ENCODE peak calls at places on chromosomes 3 and 15, in ten cellular contexts. C, V, Q, U, D, F, W, T, K and I are unnamed samples.

GRCh38 chr15:40058476-40059140 is 19.6 kb upstream of the SRP14 start:
- DNase-seq in V (peak), T (peak), D (no peak), C (no peak), W (peak), Q (no peak), F (peak), U (no peak), K (no peak), I (no peak)

GRCh38 chr3:12692444-12692843 is 28.5 kb upstream of the RAF1 start:
- DNase-seq in C (no peak), V (no peak), F (no peak), W (no peak), K (no peak), Q (no peak), T (no peak), D (no peak), U (no peak), I (no peak)

GRCh38 chr3:170506556-170506955 is 79.3 kb downstream of the SLC7A14 start:
- DNase-seq in F (peak), D (no peak), T (no peak), C (no peak), Q (no peak), K (no peak), U (no peak), W (peak), V (no peak), I (no peak)

GRCh38 chr3:60289356-60289935 is 961.8 kb downstream of the FHIT start:
- DNase-seq in Q (no peak), V (no peak), D (no peak), W (no peak), U (no peak), T (no peak), K (no peak), C (no peak), F (no peak), I (no peak)

GRCh38 chr15:95347846-95348245 is 982.7 kb upstream of the NR2F2 start:
- DNase-seq in W (no peak), Q (no peak), K (no peak), C (no peak), T (no peak), V (no peak), U (no peak), F (peak), D (no peak), I (no peak)

GRCh38 chr15:90114451-90114901 is 12.2 kb upstream of the IDH2 start:
- DNase-seq in D (no peak), V (no peak), C (no peak), Q (no peak), T (no peak), U (no peak), F (no peak), W (peak), K (no peak), I (no peak)

GRCh38 chr3:101195951-101196713 is 124.2 kb downstream of the IMPG2 start:
- DNase-seq in C (peak), D (peak), U (no peak), V (peak), W (peak), Q (no peak), T (no peak), K (no peak), F (peak), I (no peak)

GRCh38 chr3:184645304-184645703 is 66.6 kb downstream of the MAGEF1 start:
- DNase-seq in U (peak), V (no peak), D (no peak), K (no peak), F (no peak), T (no peak), W (no peak), Q (peak), C (no peak), I (no peak)

GRCh38 chr3:115019900-115020299 is 127.2 kb downstream of the ZBTB20 start:
- DNase-seq in W (no peak), D (no peak), T (no peak), F (no peak), C (no peak), V (no peak), K (no peak), Q (no peak), U (peak), I (no peak)

GRCh38 chr3:134341391-134341790 is 32.9 kb downstream of the AMOTL2 start:
- DNase-seq in Q (no peak), D (no peak), T (no peak), K (no peak), V (no peak), C (no peak), U (no peak), W (no peak), F (no peak), I (no peak)

GRCh38 chr3:9028134-9028533 is 64.9 kb upstream of the RAD18 start:
- DNase-seq in F (no peak), T (peak), W (peak), U (peak), D (no peak), K (peak), C (no peak), V (no peak), Q (peak), I (peak)

GRCh38 chr3:133927543-133928066 is 31.9 kb upstream of the RAB6B start:
- DNase-seq in T (no peak), W (peak), V (peak), C (peak), F (peak), D (peak), K (peak), U (peak), Q (peak), I (peak)

GRCh38 chr3:47009225-47010049 is 30.0 kb downstream of the NBEAL2 start:
- DNase-seq in U (peak), T (peak), K (peak), C (peak), W (peak), Q (peak), V (no peak), F (no peak), D (peak), I (peak)

GRCh38 chr15:73746288-73746687 is 6.9 kb downstream of the INSYN1 start:
- DNase-seq in K (no peak), V (no peak), U (no peak), T (no peak), W (no peak), F (no peak), D (no peak), C (no peak), Q (no peak), I (no peak)

GRCh38 chr3:24683511-24684384 is 189.1 kb upstream of the THRB start:
- DNase-seq in K (no peak), U (no peak), Q (no peak), C (peak), T (no peak), D (peak), W (peak), F (peak), V (no peak), I (no peak)

GRCh38 chr15:33451385-33451784 is 140.6 kb downstream of the RYR3 start:
- DNase-seq in V (no peak), Q (no peak), K (no peak), F (peak), T (no peak), C (no peak), W (no peak), D (no peak), U (no peak), I (no peak)

GRCh38 chr15:96818861-96819260 is 488.4 kb downstream of the NR2F2 start:
- DNase-seq in W (no peak), K (no peak), D (no peak), C (no peak), V (no peak), U (no peak), T (no peak), Q (no peak), F (no peak), I (no peak)

GRCh38 chr3:66039590-66039887 is 821 bp upstream of the MAGI1 start:
- DNase-seq in T (peak), Q (peak), U (peak), K (peak), F (peak), C (peak), W (peak), V (no peak), D (peak), I (peak)

GRCh38 chr3:185977679-185978040 is 39.8 kb upstream of the TRA2B start:
- DNase-seq in D (no peak), T (no peak), Q (no peak), F (no peak), W (no peak), U (no peak), C (no peak), V (no peak), K (no peak), I (no peak)

GRCh38 chr3:16130066-16130465 is 44.4 kb upstream of the GALNT15 start:
- DNase-seq in Q (no peak), C (no peak), F (no peak), U (no peak), T (no peak), V (no peak), K (no peak), D (no peak), W (peak), I (no peak)

GRCh38 chr15:36769110-36769509 is 189.7 kb downstream of the CDIN1 start:
- DNase-seq in V (no peak), Q (no peak), W (peak), K (no peak), T (no peak), U (no peak), F (peak), D (no peak), C (no peak), I (no peak)

GRCh38 chr3:67940200-67940952 is 286.0 kb upstream of the SUCLG2 start:
- DNase-seq in V (no peak), F (peak), Q (no peak), C (no peak), T (no peak), K (peak), D (no peak), W (peak), U (no peak), I (no peak)

GRCh38 chr3:168653255-168653654 is 557.5 kb upstream of the GOLIM4 start:
- DNase-seq in U (no peak), F (no peak), D (no peak), V (no peak), W (no peak), C (peak), K (no peak), T (no peak), Q (no peak), I (no peak)

GRCh38 chr3:197791120-197792018 is at the start of gene LRCH3:
- DNase-seq in U (peak), K (peak), V (peak), Q (peak), C (peak), D (peak), F (peak), T (peak), W (peak), I (peak)

GRCh38 chr3:134896696-134897095 is 101.6 kb downstream of the EPHB1 start:
- DNase-seq in U (no peak), V (no peak), F (no peak), Q (no peak), D (no peak), T (no peak), K (no peak), W (no peak), C (no peak), I (no peak)

GRCh38 chr15:60212536-60212935 is 185.2 kb downstream of the ANXA2 start:
- DNase-seq in T (no peak), F (peak), K (no peak), C (peak), W (peak), V (peak), U (no peak), Q (no peak), D (no peak), I (no peak)

GRCh38 chr3:124919756-124920155 is 14.8 kb downstream of the MUC13 start:
- DNase-seq in Q (no peak), D (no peak), U (no peak), T (no peak), C (no peak), K (no peak), F (no peak), V (no peak), W (no peak), I (no peak)

GRCh38 chr3:146414010-146414409 is 55.4 kb downstream of the PLSCR2 start:
- DNase-seq in F (no peak), C (no peak), K (no peak), D (no peak), Q (no peak), W (no peak), V (no peak), U (no peak), T (no peak), I (no peak)

GRCh38 chr15:40436892-40437753 is 3.6 kb upstream of the BAHD1 start:
- DNase-seq in C (peak), D (no peak), V (no peak), K (no peak), F (no peak), W (no peak), Q (no peak), U (no peak), T (no peak), I (no peak)

GRCh38 chr3:184741798-184742675 is 30.2 kb upstream of the MAGEF1 start:
- DNase-seq in V (no peak), C (peak), F (no peak), Q (peak), K (no peak), T (peak), W (no peak), U (no peak), D (no peak), I (no peak)

DNA sequence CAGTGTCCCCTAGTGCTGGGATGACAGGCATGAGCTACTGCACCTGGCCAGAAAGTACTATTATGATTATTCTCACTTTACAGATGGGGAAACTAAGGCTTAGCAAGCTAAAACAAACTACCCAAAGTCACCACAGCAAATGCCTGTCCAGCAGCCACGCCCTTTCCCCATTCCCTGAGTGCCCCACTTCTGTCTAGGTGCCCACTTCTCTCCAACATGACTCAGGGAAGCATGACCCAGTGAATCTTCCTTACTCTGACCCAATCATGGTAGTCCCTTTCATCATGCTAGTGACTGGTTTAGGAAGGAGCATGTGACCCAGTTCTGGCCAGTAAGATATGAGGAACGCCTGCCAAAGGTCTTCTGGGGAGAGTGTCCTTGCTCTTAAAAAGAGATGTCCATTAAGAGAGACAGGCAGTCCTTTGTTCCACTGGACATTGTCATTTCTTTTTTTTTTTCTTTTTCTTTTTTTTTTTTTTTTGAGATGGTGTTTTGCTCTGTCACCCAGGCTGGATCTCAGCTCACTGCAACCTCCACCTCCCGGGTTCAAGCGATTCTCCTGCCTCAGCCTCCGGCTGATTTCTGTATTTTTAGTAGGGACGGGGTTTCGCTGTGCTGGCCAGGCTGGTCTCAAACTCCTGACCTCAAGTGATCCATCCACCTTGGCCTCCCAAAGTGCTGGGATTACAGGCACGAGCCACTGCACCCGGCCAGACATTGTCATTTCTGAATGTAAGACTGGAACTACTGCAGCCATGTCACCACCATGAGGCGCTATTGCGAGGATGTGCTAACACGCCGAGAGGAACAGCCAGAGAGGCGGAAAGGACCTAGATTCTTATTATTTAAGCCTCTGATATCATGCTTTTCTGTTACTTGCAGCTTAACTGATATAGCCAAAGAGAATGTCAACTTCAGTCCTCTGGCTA is 19.8 kb downstream of the MEGF11 start:
- DNase-seq in V (no peak), W (peak), Q (no peak), K (no peak), T (no peak), U (no peak), C (peak), F (no peak), D (no peak), I (no peak)
- TF ChIP-seq CTCF in V (peak), W (no peak), Q (no peak), K (no peak), T (no peak), U (no peak), C (peak), F (no peak), D (peak), I (no peak)

GRCh38 chr3:99923873-99924272 is 106.2 kb downstream of the CMSS1 start:
- DNase-seq in W (no peak), V (no peak), C (no peak), K (no peak), D (no peak), Q (no peak), U (no peak), F (no peak), T (no peak), I (no peak)
- TF ChIP-seq CTCF in W (no peak), V (no peak), C (no peak), K (no peak), D (no peak), Q (no peak), U (no peak), F (no peak), T (no peak), I (no peak)

GRCh38 chr3:19063936-19064335 is 84.4 kb upstream of the KCNH8 start:
- DNase-seq in T (no peak), F (no peak), V (no peak), C (no peak), Q (no peak), K (no peak), U (no peak), D (no peak), W (no peak), I (no peak)

GRCh38 chr3:19070325-19070724 is 78.0 kb upstream of the KCNH8 start:
- DNase-seq in D (no peak), K (no peak), W (no peak), T (no peak), F (peak), U (no peak), C (no peak), Q (no peak), V (no peak), I (no peak)

GRCh38 chr3:19060404-19060803 is 87.9 kb upstream of the KCNH8 start:
- DNase-seq in D (no peak), K (no peak), U (no peak), V (no peak), F (peak), Q (no peak), C (no peak), W (no peak), T (no peak), I (no peak)

GRCh38 chr3:19065027-19065426 is 83.3 kb upstream of the KCNH8 start:
- DNase-seq in K (no peak), F (peak), V (no peak), W (no peak), Q (no peak), T (no peak), C (peak), U (no peak), D (no peak), I (no peak)
- TF ChIP-seq CTCF in K (peak), F (peak), V (peak), W (no peak), Q (no peak), T (no peak), C (peak), U (no peak), D (peak), I (no peak)

DNA sequence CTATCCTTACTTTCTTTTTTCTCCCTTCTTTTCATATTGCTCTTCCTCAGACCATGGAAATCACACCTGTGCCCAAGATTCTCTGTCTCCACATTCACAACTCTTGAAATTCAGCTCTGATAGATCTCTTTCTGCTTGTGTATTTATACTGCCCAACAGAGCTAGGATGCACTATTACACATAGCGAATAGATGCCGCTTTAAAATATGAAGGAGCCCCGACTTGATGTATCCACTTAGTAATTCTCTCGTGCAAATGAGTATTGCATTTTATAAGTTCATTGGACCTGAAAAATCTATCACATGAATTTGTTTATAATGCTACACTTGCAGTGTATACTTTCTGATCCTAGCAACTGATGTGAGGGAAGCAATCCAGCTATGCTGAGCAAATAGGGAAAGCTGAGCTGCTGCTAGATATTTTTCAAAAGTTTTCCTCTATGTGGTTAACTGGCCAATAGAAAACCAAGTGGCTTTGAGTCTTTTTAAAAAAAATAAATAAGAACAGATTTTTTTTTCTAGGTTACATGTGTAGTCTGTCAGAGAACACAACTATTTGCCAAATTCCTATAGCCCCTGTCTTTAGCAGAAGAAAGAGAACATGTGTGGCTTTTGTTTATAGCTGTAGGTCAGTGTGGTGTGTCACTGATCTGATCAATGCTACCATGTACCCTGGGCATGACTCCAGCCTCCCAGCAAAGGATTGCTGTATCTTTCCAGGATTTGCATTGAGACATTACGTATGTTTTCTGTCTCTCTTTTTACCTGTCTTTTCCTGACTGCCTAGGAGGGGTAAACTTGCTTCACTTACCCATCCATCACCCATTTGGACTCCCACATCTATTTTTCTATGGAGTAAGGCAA is 64.2 kb upstream of the LEKR1 start:
- DNase-seq in W (peak), T (no peak), F (peak), Q (no peak), K (no peak), U (no peak), C (no peak), V (no peak), D (no peak), I (no peak)
- TF ChIP-seq CTCF in W (no peak), T (no peak), F (peak), Q (no peak), K (no peak), U (no peak), C (no peak), V (no peak), D (no peak), I (no peak)

GRCh38 chr3:27254896-27255295 is 114.3 kb downstream of the NEK10 start:
- DNase-seq in K (no peak), C (no peak), Q (no peak), W (no peak), T (no peak), V (no peak), F (no peak), U (no peak), D (no peak), I (no peak)

GRCh38 chr3:27253391-27253790 is 115.8 kb downstream of the NEK10 start:
- DNase-seq in T (no peak), Q (no peak), W (no peak), K (no peak), D (no peak), F (no peak), V (no peak), C (no peak), U (no peak), I (no peak)

GRCh38 chr3:27252646-27253045 is 116.5 kb downstream of the NEK10 start:
- DNase-seq in D (no peak), T (no peak), F (no peak), Q (no peak), K (no peak), U (no peak), W (no peak), C (no peak), V (no peak), I (no peak)

GRCh38 chr3:27253831-27254230 is 115.4 kb downstream of the NEK10 start:
- DNase-seq in F (peak), W (peak), C (peak), T (no peak), K (no peak), V (peak), D (peak), Q (peak), U (peak), I (peak)
- TF ChIP-seq CTCF in F (peak), W (peak), C (peak), T (no peak), K (peak), V (peak), D (peak), Q (no peak), U (peak), I (no peak)